ENCODE peak calls at places on chromosomes 11 and 22, in four cellular contexts. K is PC-3, G is stomach, Z is iPS DF 6.9. S is an unnamed sample.

GRCh38 chr11:88484873-88485621 is 147.5 kb upstream of the CTSC start:
- DNase-seq in K (peak; percentile 83), Z (no peak), G (no peak), S (no peak)

GRCh38 chr11:96782632-96783031 is 392.8 kb downstream of the JRKL start:
- DNase-seq in K (peak; percentile 40), G (no peak), Z (no peak), S (no peak)

GRCh38 chr22:26974914-26975313 is 317.5 kb downstream of the MIAT start:
- DNase-seq in K (no peak), G (no peak), Z (no peak), S (no peak)

GRCh38 chr11:129861702-129862107 is 33.7 kb downstream of the NFRKB start:
- DNase-seq in G (peak; percentile 89), Z (peak; percentile 29), K (peak; percentile 100), S (no peak)

GRCh38 chr11:79762271-79762935 is 321.6 kb upstream of the TENM4 start:
- DNase-seq in G (no peak), Z (no peak), K (peak; percentile 11), S (no peak)

GRCh38 chr22:17492247-17492646 is 71.1 kb upstream of the SLC25A18 start:
- DNase-seq in G (no peak), K (no peak), Z (no peak), S (no peak)

GRCh38 chr22:28742562-28742962 is 723 bp downstream of the HSCB start:
- DNase-seq in Z (no peak), G (no peak), K (no peak), S (no peak)

GRCh38 chr22:24969588-24970301 is 17.2 kb downstream of the KIAA1671 start:
- DNase-seq in K (peak; percentile 85), G (no peak), Z (no peak), S (no peak)

GRCh38 chr11:121099885-121100284 is 1.2 kb upstream of the TECTA start:
- DNase-seq in G (no peak), K (peak; percentile 68), Z (no peak), S (no peak)

GRCh38 chr11:77704029-77704428 is 66.4 kb upstream of the CLNS1A start:
- DNase-seq in G (no peak), Z (no peak), K (no peak), S (no peak)

GRCh38 chr22:38569181-38569971 is 607 bp downstream of the DMC1 start:
- DNase-seq in K (no peak), G (no peak), Z (no peak), S (no peak)

GRCh38 chr11:67025750-67026149 is 2.8 kb downstream of the SYT12 start:
- DNase-seq in K (no peak), Z (no peak), G (no peak), S (no peak)

GRCh38 chr11:35227551-35228341 is 88.8 kb downstream of the CD44 start:
- DNase-seq in K (peak; percentile 30), G (no peak), Z (no peak), S (no peak)

GRCh38 chr11:135073444-135073843 is 661.4 kb upstream of the B3GAT1 start:
- DNase-seq in G (no peak), K (no peak), Z (no peak), S (no peak)

GRCh38 chr11:37394236-37394870 is 796.3 kb upstream of the RAG2 start:
- DNase-seq in K (peak; percentile 6), G (no peak), Z (no peak), S (no peak)

GRCh38 chr22:16959345-16959930 is 48.6 kb downstream of the GAB4 start:
- DNase-seq in K (no peak), Z (no peak), G (no peak), S (peak; percentile 54)

GRCh38 chr11:66100272-66101037 is 30.4 kb downstream of the PACS1 start:
- DNase-seq in Z (no peak), K (no peak), G (peak; percentile 82), S (no peak)

GRCh38 chr11:96322775-96323642 is 20.0 kb downstream of the MAML2 start:
- DNase-seq in G (no peak), K (no peak), Z (no peak), S (no peak)

GRCh38 chr22:47450876-47451475 is 688.5 kb downstream of the TBC1D22A start:
- DNase-seq in K (no peak), G (no peak), Z (no peak), S (no peak)

GRCh38 chr11:11569936-11570491 is 51.8 kb downstream of the GALNT18 start:
- DNase-seq in Z (no peak), G (peak; percentile 48), K (peak; percentile 13), S (no peak)

GRCh38 chr22:19817561-19818263 is 37.0 kb downstream of the GNB1L start:
- DNase-seq in K (no peak), Z (no peak), G (peak; percentile 17), S (no peak)

GRCh38 chr22:28594784-28595324 is 84.8 kb downstream of the TTC28 start:
- DNase-seq in Z (peak; percentile 9), G (no peak), K (peak; percentile 61), S (no peak)

GRCh38 chr11:131073167-131073566 is 156.9 kb upstream of the SNX19 start:
- DNase-seq in G (no peak), Z (no peak), K (no peak), S (no peak)

GRCh38 chr11:70483077-70483861 is 84.9 kb downstream of the CTTN start:
- DNase-seq in G (peak; percentile 39), Z (no peak), K (peak; percentile 90), S (no peak)

GRCh38 chr11:116179346-116179850 is 593.4 kb downstream of the BUD13 start:
- DNase-seq in K (no peak), Z (no peak), G (no peak), S (peak; percentile 61)

GRCh38 chr11:113372317-113372716 is 15.3 kb upstream of the ANKK1 start:
- DNase-seq in Z (no peak), K (no peak), G (no peak), S (no peak)

GRCh38 chr11:113201055-113201818 is 113.1 kb upstream of the TTC12 start:
- DNase-seq in Z (no peak), G (no peak), K (no peak), S (no peak)

GRCh38 chr11:9759519-9760179 is 95.8 kb downstream of the SWAP70 start:
- DNase-seq in G (peak; percentile 65), Z (no peak), K (peak; percentile 96), S (peak; percentile 99)
- H3K4me1 ChIP-seq in G (peaks cover 31% of the 10 kb centered on the region), Z (peaks cover 4% of the 10 kb centered on the region), K (peaks cover 30% of the 10 kb centered on the region), S (peaks cover 74% of the 10 kb centered on the region)

DNA sequence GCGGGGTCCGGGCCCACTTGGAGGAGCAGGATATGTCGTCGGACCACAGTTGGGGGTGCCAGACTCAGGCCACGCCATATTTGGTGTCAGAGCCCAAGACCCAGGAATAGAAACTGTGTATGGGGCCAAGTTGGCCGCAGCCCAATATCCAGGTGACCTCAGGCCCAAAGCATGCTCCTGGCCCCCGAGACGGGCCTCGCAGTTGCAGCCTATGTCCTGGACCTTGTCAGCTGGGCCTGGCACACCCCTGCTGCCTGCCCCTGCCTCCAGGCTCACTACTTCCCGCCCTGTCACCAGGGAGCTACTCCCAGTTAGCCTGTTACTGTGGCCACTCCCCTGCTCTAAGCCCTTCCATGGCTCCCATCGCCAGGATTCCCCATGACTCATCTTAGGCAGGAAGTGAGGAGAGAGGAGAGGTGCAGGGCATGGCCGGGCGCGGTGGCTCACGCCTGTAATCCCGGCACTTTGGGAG is 23.1 kb downstream of the A4GALT start:
- DNase-seq in K (peak; percentile 44), G (peak; percentile 66), Z (no peak), S (no peak)
- H3K4me1 ChIP-seq in K (no peaks in the 10 kb centered on the region), G (peaks cover 30% of the 10 kb centered on the region), Z (peaks cover 1% of the 10 kb centered on the region), S (peaks cover 84% of the 10 kb centered on the region)

GRCh38 chr22:21857501-21857914 is 9.9 kb downstream of the MAPK1 start:
- DNase-seq in K (no peak), G (no peak), Z (no peak), S (no peak)
- H3K4me1 ChIP-seq in K (no peaks in the 10 kb centered on the region), G (peaks cover 63% of the 10 kb centered on the region), Z (no peaks in the 10 kb centered on the region), S (peaks cover 75% of the 10 kb centered on the region)

DNA sequence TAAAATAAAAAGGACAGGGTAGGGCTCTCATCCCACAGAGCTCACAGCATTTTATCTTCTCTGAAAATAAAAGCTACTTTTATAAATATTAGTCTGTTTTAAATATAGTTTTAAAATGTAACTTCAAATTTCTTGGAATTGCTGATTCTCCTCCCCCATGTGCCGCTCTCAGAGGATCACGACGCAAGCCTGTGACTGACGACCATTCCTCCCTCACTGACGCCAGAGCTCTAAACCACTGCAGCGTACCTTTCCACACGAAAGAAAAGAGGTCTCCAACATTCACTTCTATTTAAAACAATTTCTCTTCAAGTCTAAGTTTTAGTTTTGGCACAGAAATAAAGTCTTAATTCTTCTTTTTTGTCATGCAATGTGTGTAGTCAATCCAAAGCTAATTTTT is 9.3 kb downstream of the TOLLIP start:
- DNase-seq in K (no peak), Z (no peak), G (no peak), S (no peak)
- H3K4me1 ChIP-seq in K (peaks cover 18% of the 10 kb centered on the region), Z (no peaks in the 10 kb centered on the region), G (peaks cover 75% of the 10 kb centered on the region), S (peaks cover 74% of the 10 kb centered on the region)

GRCh38 chr22:46090631-46091201 is 59.6 kb upstream of the PPARA start:
- DNase-seq in G (no peak), K (peak; percentile 28), Z (no peak), S (no peak)

GRCh38 chr22:46091277-46091977 is 58.9 kb upstream of the PPARA start:
- DNase-seq in G (no peak), Z (no peak), K (no peak), S (no peak)

GRCh38 chr22:46093796-46094195 is 56.5 kb upstream of the PPARA start:
- DNase-seq in K (no peak), G (no peak), Z (no peak), S (no peak)

GRCh38 chr22:46092646-46093410 is 57.5 kb upstream of the PPARA start:
- DNase-seq in K (no peak), Z (no peak), G (no peak), S (no peak)

DNA sequence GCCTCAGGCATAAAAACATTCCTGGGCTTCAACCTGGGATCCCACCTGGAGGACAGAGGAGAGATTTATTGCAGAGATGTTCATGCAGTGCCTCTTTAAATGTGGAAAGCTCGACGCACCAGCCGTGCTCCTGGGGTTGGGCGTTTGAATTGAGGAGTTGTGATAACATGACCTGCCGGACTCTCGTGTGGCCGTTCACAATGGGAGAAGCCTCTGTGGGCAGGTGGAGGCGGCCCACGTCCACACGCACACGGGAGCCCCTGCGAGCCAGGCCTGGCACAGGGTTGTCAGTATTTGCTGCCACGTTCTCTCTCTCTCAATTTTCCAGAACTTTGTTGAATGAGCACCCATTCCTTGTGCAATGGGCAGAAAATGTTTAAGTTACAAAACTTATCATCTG is 58.3 kb upstream of the PPARA start:
- DNase-seq in Z (no peak), G (no peak), K (no peak), S (no peak)
- H3K4me1 ChIP-seq in Z (no peaks in the 10 kb centered on the region), G (peaks cover 99% of the 10 kb centered on the region), K (peaks cover 26% of the 10 kb centered on the region), S (peaks cover 100% of the 10 kb centered on the region)

GRCh38 chr22:36332623-36333331 is 55.0 kb downstream of the MYH9 start:
- DNase-seq in Z (no peak), G (peak; percentile 73), K (peak; percentile 89), S (no peak)

GRCh38 chr22:36331306-36331911 is 56.4 kb downstream of the MYH9 start:
- DNase-seq in G (peak; percentile 79), Z (peak; percentile 43), K (peak; percentile 96), S (peak; percentile 96)

GRCh38 chr22:36333632-36334031 is 54.1 kb downstream of the MYH9 start:
- DNase-seq in G (peak; percentile 69), Z (no peak), K (peak; percentile 86), S (no peak)

GRCh38 chr22:36330655-36331305 is 57.0 kb downstream of the MYH9 start:
- DNase-seq in G (no peak), Z (no peak), K (peak; percentile 46), S (no peak)

GRCh38 chr22:36331912-36332622 is 55.7 kb downstream of the MYH9 start:
- DNase-seq in Z (no peak), K (peak; percentile 68), G (peak; percentile 69), S (no peak)
- H3K4me1 ChIP-seq in Z (peaks cover 20% of the 10 kb centered on the region), K (peaks cover 78% of the 10 kb centered on the region), G (peaks cover 96% of the 10 kb centered on the region), S (peaks cover 100% of the 10 kb centered on the region)